ENCODE peak calls at places on chromosomes 5 and 9, in six cellular contexts. A, E, H, J, O and V are unnamed samples.

GRCh38 chr5:86666981-86667380 is 49.2 kb downstream of the COX7C start:
- DNase-seq in A (no peak), E (no peak), H (no peak), J (no peak), O (no peak), V (no peak)

GRCh38 chr5:78985407-78986223 is 505 bp upstream of the ARSB start:
- DNase-seq in A (no peak), E (no peak), H (peak), J (peak), O (no peak), V (no peak)

GRCh38 chr9:77876091-77876490 is 155.5 kb downstream of the GNAQ start:
- DNase-seq in A (no peak), E (no peak), H (no peak), J (no peak), O (no peak), V (no peak)

GRCh38 chr5:181181650-181182565 is 23.1 kb downstream of the TRIM7 start:
- DNase-seq in A (no peak), E (peak), H (peak), J (no peak), O (no peak), V (peak)

GRCh38 chr5:27742805-27743204 is 704.4 kb upstream of the CDH9 start:
- DNase-seq in A (no peak), E (no peak), H (no peak), J (no peak), O (no peak), V (no peak)

GRCh38 chr5:168766038-168766700 is 187.0 kb upstream of the PANK3 start:
- DNase-seq in A (no peak), E (no peak), H (no peak), J (no peak), O (no peak), V (no peak)

GRCh38 chr5:163687421-163687820 is 182.0 kb downstream of the MAT2B start:
- DNase-seq in A (no peak), E (no peak), H (no peak), J (no peak), O (no peak), V (no peak)

GRCh38 chr5:69224520-69224919 is 10.2 kb upstream of the CDK7 start:
- DNase-seq in A (no peak), E (no peak), H (no peak), J (no peak), O (no peak), V (no peak)

GRCh38 chr5:39020465-39020864 is 53.7 kb downstream of the RICTOR start:
- DNase-seq in A (no peak), E (no peak), H (no peak), J (no peak), O (no peak), V (no peak)

GRCh38 chr9:85224729-85225128 is 517.0 kb downstream of the AGTPBP1 start:
- DNase-seq in A (no peak), E (no peak), H (no peak), J (no peak), O (no peak), V (no peak)

GRCh38 chr5:1806974-1807373 is 5.8 kb downstream of the NDUFS6 start:
- DNase-seq in A (no peak), E (no peak), H (no peak), J (no peak), O (no peak), V (no peak)

GRCh38 chr9:38641985-38642864 is 21.8 kb upstream of the ANKRD18A start:
- DNase-seq in A (no peak), E (peak), H (peak), J (no peak), O (no peak), V (peak)

GRCh38 chr5:132776077-132776931 is 735 bp downstream of the SEPTIN8 start:
- DNase-seq in A (no peak), E (peak), H (peak), J (peak), O (no peak), V (peak)

GRCh38 chr9:29208670-29209069 is 1635.4 kb upstream of the C9orf72 start:
- DNase-seq in A (no peak), E (no peak), H (no peak), J (no peak), O (no peak), V (no peak)

GRCh38 chr9:81517954-81518353 is 171.4 kb downstream of the TLE1 start:
- DNase-seq in A (no peak), E (no peak), H (no peak), J (no peak), O (no peak), V (no peak)

GRCh38 chr9:81626511-81626910 is 62.8 kb downstream of the TLE1 start:
- DNase-seq in A (no peak), E (no peak), H (peak), J (no peak), O (no peak), V (no peak)

GRCh38 chr9:92094655-92095054 is 20.6 kb downstream of the SPTLC1 start:
- DNase-seq in A (no peak), E (no peak), H (peak), J (no peak), O (no peak), V (peak)

GRCh38 chr5:90279091-90279490 is 130.5 kb downstream of the CETN3 start:
- DNase-seq in A (no peak), E (no peak), H (no peak), J (no peak), O (no peak), V (no peak)

GRCh38 chr5:176447538-176447981 is 625 bp upstream of the FAF2 start:
- DNase-seq in A (no peak), E (peak), H (no peak), J (no peak), O (no peak), V (peak)

GRCh38 chr5:65041296-65042158 is 272.8 kb downstream of the CWC27 start:
- DNase-seq in A (no peak), E (no peak), H (no peak), J (no peak), O (no peak), V (no peak)

GRCh38 chr9:29039258-29039657 is 1466.0 kb upstream of the C9orf72 start:
- DNase-seq in A (no peak), E (no peak), H (no peak), J (no peak), O (no peak), V (no peak)

DNA sequence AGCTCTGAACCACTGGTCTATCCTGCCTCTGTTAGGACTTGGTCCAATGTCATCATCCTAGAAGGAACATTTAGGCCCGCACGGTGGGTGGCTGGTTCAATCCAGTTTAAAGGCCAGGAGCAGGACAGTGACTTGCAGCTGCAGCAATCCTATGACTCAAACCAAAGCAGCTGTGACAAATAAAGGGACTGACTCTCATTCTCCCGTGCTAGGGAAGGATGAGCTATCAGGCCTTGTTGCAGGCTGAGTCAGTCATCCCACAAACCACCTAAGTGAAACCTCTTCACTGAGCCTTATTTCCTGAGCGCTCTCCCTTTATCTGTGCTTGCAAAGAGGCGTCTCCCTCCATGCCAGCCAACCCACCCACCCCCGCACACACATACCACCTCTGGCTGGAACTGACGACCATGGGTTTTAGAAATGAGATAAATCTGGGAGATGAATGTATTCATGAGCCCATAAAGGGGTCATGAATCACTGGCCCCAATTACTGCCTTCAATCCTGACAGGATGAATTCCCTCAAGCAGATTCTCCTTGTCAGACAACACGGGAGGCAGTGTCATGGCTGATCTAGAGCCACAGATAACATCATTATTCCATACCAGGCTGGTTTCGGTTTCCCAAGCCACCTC is 93.4 kb downstream of the KCNIP1 start:
- DNase-seq in A (no peak), E (no peak), H (no peak), J (no peak), O (no peak), V (no peak)
- TF ChIP-seq TAF1 in A (no peak), E (no peak), H (no peak), J (no peak), O (no peak), V (no peak)

GRCh38 chr9:130860458-130861316 is 25.6 kb downstream of the ABL1 start:
- DNase-seq in A (no peak), E (no peak), H (no peak), J (no peak), O (no peak), V (peak)
- TF ChIP-seq POLR2A in A (no peak), E (no peak), H (no peak), J (no peak), O (no peak), V (no peak)

DNA sequence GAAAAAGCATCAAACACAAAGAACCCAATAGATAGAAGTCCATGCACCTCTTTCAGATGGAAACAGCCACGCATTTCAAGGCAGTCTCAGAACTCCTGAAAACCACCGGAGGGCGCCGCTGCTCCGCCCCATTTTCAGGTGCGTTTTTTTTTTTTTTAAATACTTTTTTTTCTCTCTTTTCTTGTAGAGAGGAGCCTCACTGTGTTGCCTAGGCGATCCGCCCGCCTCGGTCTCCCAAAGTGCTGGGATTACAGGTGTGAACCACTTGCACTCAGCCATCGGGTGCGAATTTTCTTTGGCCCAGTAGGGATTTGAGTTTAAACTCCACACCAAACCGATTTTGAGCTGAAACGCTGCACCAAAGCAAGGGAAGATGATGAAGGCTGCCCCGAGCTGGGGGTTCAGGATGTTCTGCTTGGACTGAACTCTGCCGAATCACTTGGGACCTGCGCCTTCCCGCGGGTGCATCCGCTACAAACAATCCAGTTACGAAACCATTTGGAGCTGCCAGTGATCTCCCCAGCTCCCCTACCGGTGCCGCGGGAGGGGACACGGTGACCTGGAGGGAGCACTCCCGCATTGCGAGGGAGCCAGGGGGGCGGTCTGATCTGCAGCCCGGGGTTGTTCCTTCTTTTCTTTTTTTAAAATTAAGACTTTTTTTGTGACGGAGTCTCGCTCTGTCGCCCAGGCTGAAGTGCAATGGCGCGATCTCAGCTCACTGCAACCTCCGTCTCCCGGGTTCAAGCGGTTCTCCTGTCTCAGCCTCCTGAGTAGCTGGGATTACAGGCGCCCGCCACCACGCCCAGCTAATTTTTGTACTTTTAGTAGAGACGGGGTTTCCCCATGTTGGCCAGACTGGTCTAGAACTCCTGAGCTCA is 1.4 kb downstream of the PTGR1 start:
- DNase-seq in A (peak), E (peak), H (peak), J (peak), O (no peak), V (peak)
- TF ChIP-seq TAF1 in A (no peak), E (no peak), H (no peak), J (no peak), O (no peak), V (no peak)

DNA sequence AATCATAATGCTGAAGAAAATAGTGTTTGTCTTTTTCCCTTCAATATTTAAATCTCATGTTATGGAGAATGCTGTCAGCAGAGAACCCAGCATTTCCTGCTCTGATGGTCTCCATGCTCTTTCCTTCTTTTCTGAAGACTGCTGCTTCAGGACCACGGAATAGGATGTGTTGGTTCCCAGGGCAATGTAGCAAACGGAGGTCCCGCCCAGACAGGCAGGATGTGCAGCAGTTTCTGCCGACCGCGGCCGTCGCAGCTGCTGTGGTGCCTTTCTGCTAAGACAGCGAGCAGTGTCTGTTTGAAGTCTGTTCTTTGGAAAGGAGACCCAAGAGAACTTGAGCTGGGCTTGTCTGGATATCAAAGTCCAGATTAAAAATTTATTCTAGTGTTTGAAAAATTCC is 654.3 kb downstream of the CCDC171 start:
- DNase-seq in A (no peak), E (no peak), H (no peak), J (no peak), O (no peak), V (no peak)
- TF ChIP-seq POLR2A in A (no peak), E (no peak), H (no peak), J (no peak), O (no peak), V (no peak)

GRCh38 chr9:130728721-130729120 is 35.1 kb downstream of the EXOSC2 start:
- DNase-seq in A (no peak), E (no peak), H (no peak), J (no peak), O (no peak), V (no peak)
- TF ChIP-seq TAF1 in A (no peak), E (no peak), H (no peak), J (no peak), O (no peak), V (no peak)

DNA sequence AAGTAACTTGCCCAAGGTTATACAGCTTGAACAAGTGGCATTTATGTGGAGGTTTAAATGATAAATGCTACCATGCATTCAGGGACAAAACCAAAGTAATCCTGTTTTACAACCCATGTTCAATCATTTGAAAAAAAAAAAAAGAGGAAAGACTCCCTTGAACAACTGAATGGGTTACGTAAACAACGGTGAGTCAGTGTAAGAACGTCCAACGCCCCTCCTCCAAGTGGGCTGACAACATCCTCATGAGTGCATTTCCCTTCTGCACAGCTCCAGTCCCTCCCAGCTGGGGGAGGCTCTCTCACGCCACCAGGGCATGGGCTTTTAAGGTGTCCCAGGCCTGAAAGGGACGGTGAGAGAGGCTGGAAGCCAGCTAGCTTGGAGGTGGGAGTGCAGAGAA is 90.0 kb downstream of the PRRT1B start:
- DNase-seq in A (no peak), E (no peak), H (peak), J (no peak), O (no peak), V (peak)
- TF ChIP-seq POLR2A in A (no peak), E (no peak), H (no peak), J (no peak), O (no peak), V (no peak)